ENCODE peak calls at places on chromosomes 1 and 21, in five cellular contexts. X is anterior cingulate cortex; E is CD4-positive, CD25-positive, alpha-beta regulatory T cell; T is iPS-NIHi11; V is heart left ventricle. N is an unnamed sample.

GRCh38 chr1:185488673-185489311 is 171.7 kb upstream of the IVNS1ABP start:
- DNase-seq in T (no peak), X (no peak), E (no peak), V (peak), N (peak)

GRCh38 chr1:223077434-223077833 is 65.6 kb downstream of the TLR5 start:
- DNase-seq in E (no peak), X (no peak), T (peak), V (peak), N (no peak)

GRCh38 chr1:57752847-57753246 is 329.0 kb upstream of the DAB1 start:
- DNase-seq in V (no peak), E (no peak), X (no peak), T (no peak), N (no peak)

GRCh38 chr1:184051138-184051484 is 419 bp upstream of the TSEN15 start:
- DNase-seq in X (no peak), E (no peak), V (no peak), T (peak), N (no peak)

GRCh38 chr1:39639333-39640130 is at the start of gene HEYL:
- DNase-seq in E (peak), X (no peak), T (peak), V (peak), N (no peak)

GRCh38 chr1:33296824-33297223 is 24.1 kb downstream of the A3GALT2 start:
- DNase-seq in X (no peak), V (no peak), T (no peak), E (no peak), N (no peak)

GRCh38 chr1:225875044-225875822 is 6.9 kb downstream of the TMEM63A start:
- DNase-seq in V (no peak), X (no peak), T (no peak), E (no peak), N (no peak)

GRCh38 chr1:34212673-34213072 is 36.0 kb downstream of the C1orf94 start:
- DNase-seq in X (no peak), V (no peak), T (no peak), E (no peak), N (no peak)

GRCh38 chr1:201937624-201938212 is 8.6 kb downstream of the LMOD1 start:
- DNase-seq in T (no peak), E (no peak), V (no peak), X (no peak), N (no peak)

GRCh38 chr21:45811136-45811535 is 167.6 kb downstream of the PCBP3 start:
- DNase-seq in V (no peak), X (no peak), T (no peak), E (no peak), N (no peak)

GRCh38 chr1:161019767-161020572 is 982 bp downstream of the F11R start:
- DNase-seq in E (no peak), V (no peak), X (no peak), T (no peak), N (no peak)

GRCh38 chr1:180218806-180219765 is 11.0 kb upstream of the LHX4 start:
- DNase-seq in X (no peak), T (no peak), V (no peak), E (no peak), N (no peak)

GRCh38 chr1:50568782-50569181 is 145.5 kb upstream of the DMRTA2 start:
- DNase-seq in T (no peak), E (no peak), X (no peak), V (no peak), N (no peak)

GRCh38 chr1:65148548-65149390 is 766 bp downstream of the AK4 start:
- DNase-seq in V (peak), X (peak), T (peak), E (peak), N (peak)

GRCh38 chr1:24822887-24823286 is 77.6 kb downstream of the CLIC4 start:
- DNase-seq in E (no peak), T (no peak), V (no peak), X (no peak), N (no peak)

GRCh38 chr1:117754061-117754969 is 148.5 kb downstream of the TENT5C start:
- DNase-seq in E (peak), X (no peak), T (peak), V (peak), N (peak)

GRCh38 chr1:105544475-105544874 is 1512.0 kb upstream of the PRMT6 start:
- DNase-seq in T (no peak), E (no peak), X (no peak), V (no peak), N (no peak)

GRCh38 chr1:107254306-107254705 is 113.5 kb downstream of the NTNG1 start:
- DNase-seq in X (no peak), V (no peak), T (peak), E (no peak), N (no peak)